ENCODE peak calls at places on chromosomes 7 and 10, in nine cellular contexts. One of them, this sample, is unnamed.

GRCh38 chr10:3786295-3786981 is 1.4 kb upstream of the KLF6 start:
- DNase-seq in posterior vena cava: peak
- DNase-seq in EH: no peak
- DNase-seq in skeletal muscle cell: no peak
- DNase-seq in COR-L47: no peak
- DNase-seq in NCI-H2171 treated with DMSO at 0.1 percent for 48 hours: no peak
- DNase-seq in ELF-1: peak
- DNase-seq in activated CD8-positive, alpha-beta memory T cell treated with anti-CD3 and anti-CD28 coated beads, Interleukin-2, amount 50 U/mL, for 48 hours: no peak
- DNase-seq in left cardiac atrium: no peak
- DNase-seq in this sample: no peak

GRCh38 chr10:8439040-8439439 is 384.6 kb downstream of the GATA3 start:
- DNase-seq in posterior vena cava: no peak
- DNase-seq in EH: no peak
- DNase-seq in skeletal muscle cell: no peak
- DNase-seq in COR-L47: no peak
- DNase-seq in NCI-H2171 treated with DMSO at 0.1 percent for 48 hours: no peak
- DNase-seq in ELF-1: peak
- DNase-seq in activated CD8-positive, alpha-beta memory T cell treated with anti-CD3 and anti-CD28 coated beads, Interleukin-2, amount 50 U/mL, for 48 hours: no peak
- DNase-seq in left cardiac atrium: no peak
- DNase-seq in this sample: no peak

GRCh38 chr10:14241196-14241595 is 89.5 kb downstream of the FRMD4A start:
- DNase-seq in posterior vena cava: no peak
- DNase-seq in EH: no peak
- DNase-seq in skeletal muscle cell: no peak
- DNase-seq in COR-L47: no peak
- DNase-seq in NCI-H2171 treated with DMSO at 0.1 percent for 48 hours: no peak
- DNase-seq in ELF-1: no peak
- DNase-seq in activated CD8-positive, alpha-beta memory T cell treated with anti-CD3 and anti-CD28 coated beads, Interleukin-2, amount 50 U/mL, for 48 hours: no peak
- DNase-seq in left cardiac atrium: no peak
- DNase-seq in this sample: no peak

GRCh38 chr7:39838326-39838725 is 111.7 kb upstream of the CDK13 start:
- DNase-seq in posterior vena cava: no peak
- DNase-seq in EH: peak
- DNase-seq in skeletal muscle cell: peak
- DNase-seq in COR-L47: peak
- DNase-seq in NCI-H2171 treated with DMSO at 0.1 percent for 48 hours: peak
- DNase-seq in ELF-1: no peak
- DNase-seq in activated CD8-positive, alpha-beta memory T cell treated with anti-CD3 and anti-CD28 coated beads, Interleukin-2, amount 50 U/mL, for 48 hours: no peak
- DNase-seq in left cardiac atrium: peak
- DNase-seq in this sample: peak

GRCh38 chr10:132523561-132524442 is 13.8 kb upstream of the INPP5A start:
- DNase-seq in posterior vena cava: peak
- DNase-seq in EH: no peak
- DNase-seq in skeletal muscle cell: no peak
- DNase-seq in COR-L47: no peak
- DNase-seq in NCI-H2171 treated with DMSO at 0.1 percent for 48 hours: no peak
- DNase-seq in ELF-1: no peak
- DNase-seq in activated CD8-positive, alpha-beta memory T cell treated with anti-CD3 and anti-CD28 coated beads, Interleukin-2, amount 50 U/mL, for 48 hours: no peak
- DNase-seq in left cardiac atrium: no peak
- DNase-seq in this sample: no peak

GRCh38 chr7:123788584-123788983 is 39.8 kb upstream of the WASL start:
- DNase-seq in posterior vena cava: no peak
- DNase-seq in EH: no peak
- DNase-seq in skeletal muscle cell: no peak
- DNase-seq in COR-L47: no peak
- DNase-seq in NCI-H2171 treated with DMSO at 0.1 percent for 48 hours: no peak
- DNase-seq in ELF-1: no peak
- DNase-seq in activated CD8-positive, alpha-beta memory T cell treated with anti-CD3 and anti-CD28 coated beads, Interleukin-2, amount 50 U/mL, for 48 hours: no peak
- DNase-seq in left cardiac atrium: no peak
- DNase-seq in this sample: no peak

GRCh38 chr10:73893386-73893785 is 17.5 kb upstream of the PLAU start:
- DNase-seq in posterior vena cava: no peak
- DNase-seq in EH: peak
- DNase-seq in skeletal muscle cell: no peak
- DNase-seq in COR-L47: no peak
- DNase-seq in NCI-H2171 treated with DMSO at 0.1 percent for 48 hours: no peak
- DNase-seq in ELF-1: no peak
- DNase-seq in activated CD8-positive, alpha-beta memory T cell treated with anti-CD3 and anti-CD28 coated beads, Interleukin-2, amount 50 U/mL, for 48 hours: no peak
- DNase-seq in left cardiac atrium: no peak
- DNase-seq in this sample: no peak

GRCh38 chr10:77592946-77593636 is 44.5 kb downstream of the KCNMA1 start:
- DNase-seq in posterior vena cava: peak
- DNase-seq in EH: peak
- DNase-seq in skeletal muscle cell: peak
- DNase-seq in COR-L47: no peak
- DNase-seq in NCI-H2171 treated with DMSO at 0.1 percent for 48 hours: no peak
- DNase-seq in ELF-1: no peak
- DNase-seq in activated CD8-positive, alpha-beta memory T cell treated with anti-CD3 and anti-CD28 coated beads, Interleukin-2, amount 50 U/mL, for 48 hours: no peak
- DNase-seq in left cardiac atrium: no peak
- DNase-seq in this sample: no peak

GRCh38 chr7:104363355-104363754 is 35.0 kb downstream of the LHFPL3 start:
- DNase-seq in posterior vena cava: no peak
- DNase-seq in EH: no peak
- DNase-seq in skeletal muscle cell: no peak
- DNase-seq in COR-L47: no peak
- DNase-seq in NCI-H2171 treated with DMSO at 0.1 percent for 48 hours: no peak
- DNase-seq in ELF-1: peak
- DNase-seq in activated CD8-positive, alpha-beta memory T cell treated with anti-CD3 and anti-CD28 coated beads, Interleukin-2, amount 50 U/mL, for 48 hours: no peak
- DNase-seq in left cardiac atrium: no peak
- DNase-seq in this sample: no peak

GRCh38 chr7:71637578-71637977 is 505.6 kb downstream of the GALNT17 start:
- DNase-seq in posterior vena cava: no peak
- DNase-seq in EH: no peak
- DNase-seq in skeletal muscle cell: peak
- DNase-seq in COR-L47: no peak
- DNase-seq in NCI-H2171 treated with DMSO at 0.1 percent for 48 hours: peak
- DNase-seq in ELF-1: peak
- DNase-seq in activated CD8-positive, alpha-beta memory T cell treated with anti-CD3 and anti-CD28 coated beads, Interleukin-2, amount 50 U/mL, for 48 hours: no peak
- DNase-seq in left cardiac atrium: no peak
- DNase-seq in this sample: no peak

GRCh38 chr10:43255644-43256431 is 11.0 kb downstream of the RASGEF1A start:
- DNase-seq in posterior vena cava: peak
- DNase-seq in EH: peak
- DNase-seq in skeletal muscle cell: no peak
- DNase-seq in COR-L47: no peak
- DNase-seq in NCI-H2171 treated with DMSO at 0.1 percent for 48 hours: no peak
- DNase-seq in ELF-1: peak
- DNase-seq in activated CD8-positive, alpha-beta memory T cell treated with anti-CD3 and anti-CD28 coated beads, Interleukin-2, amount 50 U/mL, for 48 hours: no peak
- DNase-seq in left cardiac atrium: peak
- DNase-seq in this sample: no peak

GRCh38 chr10:112838784-112839481 is 111.1 kb upstream of the TCF7L2 start:
- DNase-seq in posterior vena cava: no peak
- DNase-seq in EH: no peak
- DNase-seq in skeletal muscle cell: no peak
- DNase-seq in COR-L47: no peak
- DNase-seq in NCI-H2171 treated with DMSO at 0.1 percent for 48 hours: no peak
- DNase-seq in ELF-1: peak
- DNase-seq in activated CD8-positive, alpha-beta memory T cell treated with anti-CD3 and anti-CD28 coated beads, Interleukin-2, amount 50 U/mL, for 48 hours: no peak
- DNase-seq in left cardiac atrium: no peak
- DNase-seq in this sample: no peak

GRCh38 chr10:99843310-99843709 is 60.9 kb downstream of the ABCC2 start:
- DNase-seq in posterior vena cava: no peak
- DNase-seq in EH: peak
- DNase-seq in skeletal muscle cell: no peak
- DNase-seq in COR-L47: no peak
- DNase-seq in NCI-H2171 treated with DMSO at 0.1 percent for 48 hours: no peak
- DNase-seq in ELF-1: no peak
- DNase-seq in activated CD8-positive, alpha-beta memory T cell treated with anti-CD3 and anti-CD28 coated beads, Interleukin-2, amount 50 U/mL, for 48 hours: no peak
- DNase-seq in left cardiac atrium: no peak
- DNase-seq in this sample: no peak

GRCh38 chr7:106185719-106186118 is 73.6 kb upstream of the SYPL1 start:
- DNase-seq in posterior vena cava: no peak
- DNase-seq in EH: no peak
- DNase-seq in skeletal muscle cell: no peak
- DNase-seq in COR-L47: no peak
- DNase-seq in NCI-H2171 treated with DMSO at 0.1 percent for 48 hours: no peak
- DNase-seq in ELF-1: no peak
- DNase-seq in activated CD8-positive, alpha-beta memory T cell treated with anti-CD3 and anti-CD28 coated beads, Interleukin-2, amount 50 U/mL, for 48 hours: no peak
- DNase-seq in left cardiac atrium: no peak
- DNase-seq in this sample: no peak

GRCh38 chr7:2530076-2530967 is 10.7 kb downstream of the LFNG start:
- DNase-seq in posterior vena cava: peak
- DNase-seq in EH: peak
- DNase-seq in skeletal muscle cell: no peak
- DNase-seq in COR-L47: no peak
- DNase-seq in NCI-H2171 treated with DMSO at 0.1 percent for 48 hours: peak
- DNase-seq in ELF-1: no peak
- DNase-seq in activated CD8-positive, alpha-beta memory T cell treated with anti-CD3 and anti-CD28 coated beads, Interleukin-2, amount 50 U/mL, for 48 hours: peak
- DNase-seq in left cardiac atrium: peak
- DNase-seq in this sample: no peak

GRCh38 chr10:14032406-14032998 is 298.2 kb downstream of the FRMD4A start:
- DNase-seq in posterior vena cava: no peak
- DNase-seq in EH: no peak
- DNase-seq in skeletal muscle cell: no peak
- DNase-seq in COR-L47: no peak
- DNase-seq in NCI-H2171 treated with DMSO at 0.1 percent for 48 hours: no peak
- DNase-seq in ELF-1: peak
- DNase-seq in activated CD8-positive, alpha-beta memory T cell treated with anti-CD3 and anti-CD28 coated beads, Interleukin-2, amount 50 U/mL, for 48 hours: peak
- DNase-seq in left cardiac atrium: no peak
- DNase-seq in this sample: no peak

GRCh38 chr7:134327896-134328295 is 11.2 kb upstream of the SLC35B4 start:
- DNase-seq in posterior vena cava: no peak
- DNase-seq in EH: peak
- DNase-seq in skeletal muscle cell: no peak
- DNase-seq in COR-L47: peak
- DNase-seq in NCI-H2171 treated with DMSO at 0.1 percent for 48 hours: peak
- DNase-seq in ELF-1: peak
- DNase-seq in activated CD8-positive, alpha-beta memory T cell treated with anti-CD3 and anti-CD28 coated beads, Interleukin-2, amount 50 U/mL, for 48 hours: peak
- DNase-seq in left cardiac atrium: peak
- DNase-seq in this sample: peak

GRCh38 chr10:33098966-33099663 is 141.1 kb upstream of the ITGB1 start:
- DNase-seq in posterior vena cava: no peak
- DNase-seq in EH: peak
- DNase-seq in skeletal muscle cell: no peak
- DNase-seq in COR-L47: no peak
- DNase-seq in NCI-H2171 treated with DMSO at 0.1 percent for 48 hours: no peak
- DNase-seq in ELF-1: no peak
- DNase-seq in activated CD8-positive, alpha-beta memory T cell treated with anti-CD3 and anti-CD28 coated beads, Interleukin-2, amount 50 U/mL, for 48 hours: no peak
- DNase-seq in left cardiac atrium: no peak
- DNase-seq in this sample: no peak

GRCh38 chr10:117166420-117167345 is 28.6 kb upstream of the VAX1 start:
- DNase-seq in posterior vena cava: no peak
- DNase-seq in EH: no peak
- DNase-seq in skeletal muscle cell: no peak
- DNase-seq in COR-L47: no peak
- DNase-seq in NCI-H2171 treated with DMSO at 0.1 percent for 48 hours: no peak
- DNase-seq in ELF-1: peak
- DNase-seq in activated CD8-positive, alpha-beta memory T cell treated with anti-CD3 and anti-CD28 coated beads, Interleukin-2, amount 50 U/mL, for 48 hours: no peak
- DNase-seq in left cardiac atrium: no peak
- DNase-seq in this sample: no peak

GRCh38 chr10:43071881-43072650 is 4.8 kb upstream of the RET start:
- DNase-seq in posterior vena cava: no peak
- DNase-seq in EH: no peak
- DNase-seq in skeletal muscle cell: no peak
- DNase-seq in COR-L47: no peak
- DNase-seq in NCI-H2171 treated with DMSO at 0.1 percent for 48 hours: no peak
- DNase-seq in ELF-1: no peak
- DNase-seq in activated CD8-positive, alpha-beta memory T cell treated with anti-CD3 and anti-CD28 coated beads, Interleukin-2, amount 50 U/mL, for 48 hours: no peak
- DNase-seq in left cardiac atrium: no peak
- DNase-seq in this sample: no peak

GRCh38 chr10:86756511-86757109 is at the start of gene BMPR1A:
- DNase-seq in posterior vena cava: peak
- DNase-seq in EH: peak
- DNase-seq in skeletal muscle cell: no peak
- DNase-seq in COR-L47: no peak
- DNase-seq in NCI-H2171 treated with DMSO at 0.1 percent for 48 hours: peak
- DNase-seq in ELF-1: no peak
- DNase-seq in activated CD8-positive, alpha-beta memory T cell treated with anti-CD3 and anti-CD28 coated beads, Interleukin-2, amount 50 U/mL, for 48 hours: no peak
- DNase-seq in left cardiac atrium: peak
- DNase-seq in this sample: no peak

GRCh38 chr10:13987472-13987871 is 343.3 kb downstream of the FRMD4A start:
- DNase-seq in posterior vena cava: no peak
- DNase-seq in EH: peak
- DNase-seq in skeletal muscle cell: peak
- DNase-seq in COR-L47: no peak
- DNase-seq in NCI-H2171 treated with DMSO at 0.1 percent for 48 hours: no peak
- DNase-seq in ELF-1: no peak
- DNase-seq in activated CD8-positive, alpha-beta memory T cell treated with anti-CD3 and anti-CD28 coated beads, Interleukin-2, amount 50 U/mL, for 48 hours: no peak
- DNase-seq in left cardiac atrium: no peak
- DNase-seq in this sample: no peak

GRCh38 chr10:109819807-109820206 is 103.5 kb downstream of the XPNPEP1 start:
- DNase-seq in posterior vena cava: no peak
- DNase-seq in EH: no peak
- DNase-seq in skeletal muscle cell: no peak
- DNase-seq in COR-L47: no peak
- DNase-seq in NCI-H2171 treated with DMSO at 0.1 percent for 48 hours: no peak
- DNase-seq in ELF-1: no peak
- DNase-seq in activated CD8-positive, alpha-beta memory T cell treated with anti-CD3 and anti-CD28 coated beads, Interleukin-2, amount 50 U/mL, for 48 hours: no peak
- DNase-seq in left cardiac atrium: no peak
- DNase-seq in this sample: no peak

GRCh38 chr7:143120696-143121405 is 11.0 kb upstream of the PIP start:
- DNase-seq in posterior vena cava: no peak
- DNase-seq in EH: peak
- DNase-seq in skeletal muscle cell: no peak
- DNase-seq in COR-L47: no peak
- DNase-seq in NCI-H2171 treated with DMSO at 0.1 percent for 48 hours: no peak
- DNase-seq in ELF-1: peak
- DNase-seq in activated CD8-positive, alpha-beta memory T cell treated with anti-CD3 and anti-CD28 coated beads, Interleukin-2, amount 50 U/mL, for 48 hours: no peak
- DNase-seq in left cardiac atrium: no peak
- DNase-seq in this sample: no peak

GRCh38 chr10:89894051-89894450 is 192.7 kb downstream of the KIF20B start:
- DNase-seq in posterior vena cava: no peak
- DNase-seq in EH: peak
- DNase-seq in skeletal muscle cell: no peak
- DNase-seq in COR-L47: no peak
- DNase-seq in NCI-H2171 treated with DMSO at 0.1 percent for 48 hours: no peak
- DNase-seq in ELF-1: no peak
- DNase-seq in activated CD8-positive, alpha-beta memory T cell treated with anti-CD3 and anti-CD28 coated beads, Interleukin-2, amount 50 U/mL, for 48 hours: no peak
- DNase-seq in left cardiac atrium: no peak
- DNase-seq in this sample: no peak

GRCh38 chr7:71239517-71239916 is 107.6 kb downstream of the GALNT17 start:
- DNase-seq in posterior vena cava: no peak
- DNase-seq in EH: no peak
- DNase-seq in skeletal muscle cell: no peak
- DNase-seq in COR-L47: no peak
- DNase-seq in NCI-H2171 treated with DMSO at 0.1 percent for 48 hours: peak
- DNase-seq in ELF-1: no peak
- DNase-seq in activated CD8-positive, alpha-beta memory T cell treated with anti-CD3 and anti-CD28 coated beads, Interleukin-2, amount 50 U/mL, for 48 hours: no peak
- DNase-seq in left cardiac atrium: no peak
- DNase-seq in this sample: peak

GRCh38 chr7:46178685-46179084 is 257.6 kb upstream of the IGFBP3 start:
- DNase-seq in posterior vena cava: no peak
- DNase-seq in EH: peak
- DNase-seq in skeletal muscle cell: peak
- DNase-seq in COR-L47: no peak
- DNase-seq in NCI-H2171 treated with DMSO at 0.1 percent for 48 hours: no peak
- DNase-seq in ELF-1: no peak
- DNase-seq in activated CD8-positive, alpha-beta memory T cell treated with anti-CD3 and anti-CD28 coated beads, Interleukin-2, amount 50 U/mL, for 48 hours: no peak
- DNase-seq in left cardiac atrium: no peak
- DNase-seq in this sample: no peak

GRCh38 chr7:100649826-100650565 is 6.3 kb downstream of the ACTL6B start:
- DNase-seq in posterior vena cava: no peak
- DNase-seq in EH: no peak
- DNase-seq in skeletal muscle cell: no peak
- DNase-seq in COR-L47: no peak
- DNase-seq in NCI-H2171 treated with DMSO at 0.1 percent for 48 hours: no peak
- DNase-seq in ELF-1: peak
- DNase-seq in activated CD8-positive, alpha-beta memory T cell treated with anti-CD3 and anti-CD28 coated beads, Interleukin-2, amount 50 U/mL, for 48 hours: no peak
- DNase-seq in left cardiac atrium: no peak
- DNase-seq in this sample: no peak